ENCODE peak calls at places on chromosomes 12 and 14, in six cellular contexts. P, O, T, I, C and R are unnamed samples.

GRCh38 chr12:68930178-68930577 is 2.8 kb downstream of the CPM start:
- DNase-seq in P (no peak), O (no peak), T (no peak), I (no peak), C (no peak), R (no peak)

GRCh38 chr12:91704446-91704845 is 441.2 kb downstream of the BTG1 start:
- DNase-seq in P (no peak), O (no peak), T (peak; percentile 67), I (no peak), C (no peak), R (no peak)

GRCh38 chr12:65229441-65229840 is 49.0 kb upstream of the MSRB3 start:
- DNase-seq in P (no peak), O (no peak), T (peak; percentile 55), I (no peak), C (no peak), R (no peak)

GRCh38 chr12:48193623-48194022 is 9.5 kb downstream of the OR10AD1 start:
- DNase-seq in P (no peak), O (no peak), T (no peak), I (no peak), C (no peak), R (no peak)

GRCh38 chr12:94644622-94645021 is 5.7 kb downstream of the TMCC3 start:
- DNase-seq in P (no peak), O (no peak), T (peak; percentile 78), I (peak; percentile 49), C (no peak), R (no peak)

GRCh38 chr14:60862283-60862682 is 118.6 kb downstream of the TRMT5 start:
- DNase-seq in P (no peak), O (no peak), T (peak; percentile 42), I (no peak), C (no peak), R (no peak)

GRCh38 chr14:33862261-33862802 is 88.5 kb downstream of the EGLN3 start:
- DNase-seq in P (no peak), O (no peak), T (no peak), I (no peak), C (no peak), R (no peak)

GRCh38 chr12:100926669-100927248 is 132.2 kb downstream of the ANO4 start:
- DNase-seq in P (no peak), O (peak; percentile 48), T (peak; percentile 21), I (no peak), C (peak; percentile 25), R (peak; percentile 54)

GRCh38 chr12:78155546-78155945 is 324.9 kb downstream of the NAV3 start:
- DNase-seq in P (no peak), O (no peak), T (no peak), I (no peak), C (no peak), R (no peak)

GRCh38 chr14:76917158-76917596 is 91.0 kb downstream of the LRRC74A start:
- DNase-seq in P (peak; percentile 56), O (peak; percentile 81), T (peak; percentile 75), I (no peak), C (peak; percentile 80), R (peak; percentile 56)

GRCh38 chr12:68446896-68447806 is 115.0 kb upstream of the MDM1 start:
- DNase-seq in P (no peak), O (no peak), T (no peak), I (no peak), C (no peak), R (no peak)

GRCh38 chr12:131862994-131863710 is 31.3 kb upstream of the ULK1 start:
- DNase-seq in P (peak; percentile 88), O (no peak), T (no peak), I (no peak), C (no peak), R (no peak)

GRCh38 chr12:65665817-65666216 is 158.5 kb upstream of the HMGA2 start:
- DNase-seq in P (no peak), O (no peak), T (no peak), I (no peak), C (no peak), R (no peak)

GRCh38 chr12:89695830-89696229 is 12.8 kb downstream of the ATP2B1 start:
- DNase-seq in P (no peak), O (no peak), T (no peak), I (no peak), C (no peak), R (no peak)

GRCh38 chr12:4909397-4909733 is 340 bp upstream of the KCNA1 start:
- DNase-seq in P (no peak), O (no peak), T (no peak), I (no peak), C (no peak), R (peak; percentile 60)

GRCh38 chr12:109721276-109721675 is 7.7 kb downstream of the FAM222A start:
- DNase-seq in P (no peak), O (no peak), T (no peak), I (no peak), C (no peak), R (no peak)

GRCh38 chr12:65199604-65200003 is 30.2 kb downstream of the LEMD3 start:
- DNase-seq in P (no peak), O (no peak), T (no peak), I (no peak), C (no peak), R (no peak)

GRCh38 chr14:21868442-21869046 is 194.9 kb upstream of the OR4E1 start:
- DNase-seq in P (peak; percentile 11), O (peak; percentile 48), T (peak; percentile 90), I (no peak), C (peak; percentile 68), R (peak; percentile 88)

GRCh38 chr12:129941646-129942045 is 37.8 kb upstream of the TMEM132D start:
- DNase-seq in P (no peak), O (no peak), T (no peak), I (no peak), C (no peak), R (no peak)

GRCh38 chr12:92698466-92698865 is 4.3 kb upstream of the PLEKHG7 start:
- DNase-seq in P (no peak), O (no peak), T (no peak), I (no peak), C (no peak), R (no peak)

GRCh38 chr12:81502912-81503695 is 256.0 kb downstream of the PPFIA2 start:
- DNase-seq in P (no peak), O (no peak), T (no peak), I (no peak), C (no peak), R (no peak)

GRCh38 chr12:131126662-131127173 is 173.0 kb downstream of the ADGRD1 start:
- DNase-seq in P (no peak), O (no peak), T (no peak), I (no peak), C (no peak), R (no peak)

GRCh38 chr14:97251423-97252155 is 454.4 kb downstream of the VRK1 start:
- DNase-seq in P (no peak), O (no peak), T (no peak), I (no peak), C (no peak), R (peak; percentile 49)

GRCh38 chr14:21163721-21164120 is 7.9 kb upstream of the OR5AU1 start:
- DNase-seq in P (no peak), O (no peak), T (no peak), I (no peak), C (no peak), R (no peak)

GRCh38 chr14:26984318-26985177 is 386.7 kb upstream of the NOVA1 start:
- DNase-seq in P (peak; percentile 15), O (peak; percentile 4), T (peak; percentile 57), I (no peak), C (peak; percentile 64), R (peak; percentile 23)

GRCh38 chr14:44589180-44589579 is 82.1 kb upstream of the FSCB start:
- DNase-seq in P (no peak), O (no peak), T (no peak), I (no peak), C (no peak), R (no peak)

GRCh38 chr12:41250748-41251147 is 62.6 kb downstream of the PDZRN4 start:
- DNase-seq in P (no peak), O (no peak), T (peak; percentile 33), I (no peak), C (no peak), R (no peak)

DNA sequence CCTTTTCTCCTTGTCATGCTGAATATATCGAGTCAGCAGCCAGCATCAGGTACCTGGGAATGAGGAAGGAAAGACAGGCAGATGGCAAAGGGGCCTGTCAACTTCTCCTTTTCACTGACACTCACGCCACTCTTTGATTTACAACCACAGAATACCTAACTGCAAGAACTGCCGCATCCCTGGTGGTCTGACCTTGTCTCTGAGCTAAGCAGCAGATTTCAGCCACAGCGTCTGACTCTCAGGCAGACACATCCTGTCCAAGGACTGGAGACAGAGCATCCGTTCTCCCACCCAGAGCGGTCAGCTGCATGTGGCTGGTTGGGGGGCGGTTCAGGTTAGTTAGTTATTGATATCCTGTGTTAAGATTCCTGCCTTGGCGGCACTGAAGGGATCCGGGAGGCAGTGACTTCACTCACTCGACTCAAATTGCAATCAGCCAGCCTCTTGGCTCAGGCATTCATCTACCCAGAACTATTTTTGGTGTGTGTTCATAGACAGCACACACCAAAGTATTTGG is 11.2 kb upstream of the MAP1LC3B2 start:
- DNase-seq in P (no peak), O (no peak), T (no peak), I (no peak), C (no peak), R (no peak)
- TF ChIP-seq POLR2AphosphoS5 in P (no peak), O (no peak), T (no peak), I (no peak), C (no peak), R (no peak)

DNA sequence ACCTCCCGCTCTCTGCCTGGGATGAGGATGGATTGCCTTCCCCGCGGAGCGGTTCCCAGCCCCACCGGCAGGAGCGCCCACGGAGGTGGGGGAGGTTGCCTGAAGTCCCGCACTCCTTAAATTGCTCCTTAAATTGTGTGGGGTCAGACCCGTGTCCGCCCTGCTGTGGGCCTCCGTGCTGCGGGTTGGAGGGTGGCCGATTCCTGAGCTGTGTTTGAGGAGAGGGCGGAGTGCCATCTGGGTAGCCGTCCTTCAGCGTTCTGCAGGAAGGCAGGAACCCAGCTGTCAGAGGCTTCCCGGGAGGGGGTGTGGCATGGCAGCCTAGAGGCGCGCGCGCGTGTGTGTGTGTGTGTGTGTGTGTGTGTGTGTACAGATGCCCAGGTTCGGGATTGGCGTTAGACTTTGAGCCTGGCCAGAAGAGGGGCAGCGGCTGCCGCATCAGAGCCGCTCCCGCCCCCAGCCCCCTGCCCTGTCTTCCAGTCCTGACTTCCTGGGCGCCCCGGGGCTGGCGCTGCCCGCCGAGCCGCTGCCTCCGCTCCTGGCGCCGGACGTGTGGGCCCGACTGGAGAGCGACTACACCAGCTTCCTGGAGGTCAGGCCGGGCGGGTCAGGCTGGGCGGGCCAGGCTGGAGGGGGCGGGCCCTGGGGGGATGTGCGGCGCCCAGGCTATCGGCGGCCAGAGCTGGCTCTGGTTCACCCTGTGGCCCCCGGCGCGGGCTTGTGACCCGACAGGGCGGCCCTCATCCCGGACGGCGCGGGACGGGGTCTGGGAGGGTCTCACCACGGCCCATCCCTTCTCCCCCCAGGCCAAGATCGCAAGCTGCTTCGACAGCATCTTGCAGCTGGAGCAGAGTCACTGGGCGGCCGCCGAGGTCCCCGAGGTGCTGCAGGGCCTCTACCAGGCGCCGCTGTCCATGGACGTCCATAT is 9.2 kb downstream of the EXOC3L4 start:
- DNase-seq in P (no peak), O (no peak), T (no peak), I (no peak), C (peak; percentile 87), R (peak; percentile 76)
- TF ChIP-seq EZH2 in P (no peak), O (no peak), T (peak; percentile 91), I (no peak), C (no peak), R (no peak)

GRCh38 chr14:103155013-103155412 is 31.8 kb downstream of the TNFAIP2 start:
- DNase-seq in P (no peak), O (peak; percentile 61), T (no peak), I (no peak), C (peak; percentile 69), R (no peak)
- TF ChIP-seq POLR2AphosphoS5 in P (no peak), O (peak; percentile 23), T (no peak), I (no peak), C (no peak), R (no peak)

GRCh38 chr14:56814468-56815074 is 4.3 kb upstream of the OTX2 start:
- DNase-seq in P (no peak), O (no peak), T (no peak), I (no peak), C (no peak), R (peak; percentile 56)
- TF ChIP-seq EZH2 in P (no peak), O (no peak), T (no peak), I (no peak), C (no peak), R (peak; percentile 48)